ENCODE peak calls at places on chromosomes 6 and 20, in ten cellular contexts. One of them, this sample, is unnamed.

GRCh38 chr6:16947461-16948159 is 154.2 kb upstream of the STMND1 start:
- DNase-seq in heart left ventricle: no peak
- DNase-seq in pancreas: no peak
- DNase-seq in ovary: no peak
- DNase-seq in AG04450: peak; percentile 92
- DNase-seq in CD8-positive, alpha-beta T cell: no peak
- DNase-seq in stomach: no peak
- DNase-seq in mesendoderm: peak; percentile 93
- DNase-seq in tibial nerve: peak; percentile 43
- DNase-seq in coronary artery: no peak
- DNase-seq in this sample: no peak

GRCh38 chr20:58950603-58951002 is 30.5 kb upstream of the NELFCD start:
- DNase-seq in heart left ventricle: no peak
- DNase-seq in pancreas: no peak
- DNase-seq in ovary: no peak
- DNase-seq in AG04450: no peak
- DNase-seq in CD8-positive, alpha-beta T cell: no peak
- DNase-seq in stomach: no peak
- DNase-seq in mesendoderm: peak; percentile 13
- DNase-seq in tibial nerve: no peak
- DNase-seq in coronary artery: no peak
- DNase-seq in this sample: no peak

GRCh38 chr6:109695468-109695867 is 4.4 kb downstream of the FIG4 start:
- DNase-seq in heart left ventricle: no peak
- DNase-seq in pancreas: no peak
- DNase-seq in ovary: no peak
- DNase-seq in AG04450: no peak
- DNase-seq in CD8-positive, alpha-beta T cell: no peak
- DNase-seq in stomach: no peak
- DNase-seq in mesendoderm: peak; percentile 66
- DNase-seq in tibial nerve: no peak
- DNase-seq in coronary artery: no peak
- DNase-seq in this sample: no peak

GRCh38 chr6:11196511-11197174 is 35.8 kb downstream of the NEDD9 start:
- DNase-seq in heart left ventricle: no peak
- DNase-seq in pancreas: no peak
- DNase-seq in ovary: no peak
- DNase-seq in AG04450: no peak
- DNase-seq in CD8-positive, alpha-beta T cell: no peak
- DNase-seq in stomach: no peak
- DNase-seq in mesendoderm: peak; percentile 51
- DNase-seq in tibial nerve: no peak
- DNase-seq in coronary artery: no peak
- DNase-seq in this sample: no peak

GRCh38 chr6:13766201-13766634 is 48.1 kb downstream of the MCUR1 start:
- DNase-seq in heart left ventricle: no peak
- DNase-seq in pancreas: no peak
- DNase-seq in ovary: no peak
- DNase-seq in AG04450: no peak
- DNase-seq in CD8-positive, alpha-beta T cell: no peak
- DNase-seq in stomach: no peak
- DNase-seq in mesendoderm: no peak
- DNase-seq in tibial nerve: no peak
- DNase-seq in coronary artery: no peak
- DNase-seq in this sample: no peak

GRCh38 chr20:3010985-3011723 is 32.3 kb upstream of the GNRH2 start:
- DNase-seq in heart left ventricle: no peak
- DNase-seq in pancreas: no peak
- DNase-seq in ovary: no peak
- DNase-seq in AG04450: peak; percentile 11
- DNase-seq in CD8-positive, alpha-beta T cell: no peak
- DNase-seq in stomach: no peak
- DNase-seq in mesendoderm: no peak
- DNase-seq in tibial nerve: no peak
- DNase-seq in coronary artery: no peak
- DNase-seq in this sample: no peak

GRCh38 chr6:167703347-167703746 is 123.4 kb upstream of the AFDN start:
- DNase-seq in heart left ventricle: no peak
- DNase-seq in pancreas: no peak
- DNase-seq in ovary: no peak
- DNase-seq in AG04450: no peak
- DNase-seq in CD8-positive, alpha-beta T cell: no peak
- DNase-seq in stomach: no peak
- DNase-seq in mesendoderm: no peak
- DNase-seq in tibial nerve: no peak
- DNase-seq in coronary artery: peak; percentile 26
- DNase-seq in this sample: no peak

GRCh38 chr6:139161817-139162284 is 27.0 kb downstream of the HECA start:
- DNase-seq in heart left ventricle: no peak
- DNase-seq in pancreas: no peak
- DNase-seq in ovary: no peak
- DNase-seq in AG04450: no peak
- DNase-seq in CD8-positive, alpha-beta T cell: peak; percentile 68
- DNase-seq in stomach: no peak
- DNase-seq in mesendoderm: no peak
- DNase-seq in tibial nerve: no peak
- DNase-seq in coronary artery: no peak
- DNase-seq in this sample: no peak

GRCh38 chr6:138455746-138456392 is 43.4 kb downstream of the NHSL1 start:
- DNase-seq in heart left ventricle: no peak
- DNase-seq in pancreas: no peak
- DNase-seq in ovary: no peak
- DNase-seq in AG04450: no peak
- DNase-seq in CD8-positive, alpha-beta T cell: no peak
- DNase-seq in stomach: no peak
- DNase-seq in mesendoderm: no peak
- DNase-seq in tibial nerve: no peak
- DNase-seq in coronary artery: no peak
- DNase-seq in this sample: no peak

GRCh38 chr20:15278041-15278440 is 940.6 kb upstream of the FLRT3 start:
- DNase-seq in heart left ventricle: no peak
- DNase-seq in pancreas: no peak
- DNase-seq in ovary: no peak
- DNase-seq in AG04450: no peak
- DNase-seq in CD8-positive, alpha-beta T cell: no peak
- DNase-seq in stomach: no peak
- DNase-seq in mesendoderm: no peak
- DNase-seq in tibial nerve: no peak
- DNase-seq in coronary artery: no peak
- DNase-seq in this sample: no peak

GRCh38 chr20:20772492-20773047 is 60.1 kb upstream of the RALGAPA2 start:
- DNase-seq in heart left ventricle: no peak
- DNase-seq in pancreas: no peak
- DNase-seq in ovary: no peak
- DNase-seq in AG04450: no peak
- DNase-seq in CD8-positive, alpha-beta T cell: no peak
- DNase-seq in stomach: no peak
- DNase-seq in mesendoderm: no peak
- DNase-seq in tibial nerve: no peak
- DNase-seq in coronary artery: no peak
- DNase-seq in this sample: no peak

GRCh38 chr6:157714153-157714490 is 108.9 kb upstream of the SNX9 start:
- DNase-seq in heart left ventricle: no peak
- DNase-seq in pancreas: no peak
- DNase-seq in ovary: no peak
- DNase-seq in AG04450: no peak
- DNase-seq in CD8-positive, alpha-beta T cell: no peak
- DNase-seq in stomach: no peak
- DNase-seq in mesendoderm: peak; percentile 45
- DNase-seq in tibial nerve: no peak
- DNase-seq in coronary artery: no peak
- DNase-seq in this sample: no peak

GRCh38 chr6:93823489-93823888 is 404.1 kb upstream of the EPHA7 start:
- DNase-seq in heart left ventricle: no peak
- DNase-seq in pancreas: no peak
- DNase-seq in ovary: no peak
- DNase-seq in AG04450: no peak
- DNase-seq in CD8-positive, alpha-beta T cell: no peak
- DNase-seq in stomach: no peak
- DNase-seq in mesendoderm: no peak
- DNase-seq in tibial nerve: no peak
- DNase-seq in coronary artery: no peak
- DNase-seq in this sample: no peak

GRCh38 chr6:13367396-13367795 is 39.1 kb upstream of the TBC1D7 start:
- DNase-seq in heart left ventricle: no peak
- DNase-seq in pancreas: no peak
- DNase-seq in ovary: no peak
- DNase-seq in AG04450: no peak
- DNase-seq in CD8-positive, alpha-beta T cell: no peak
- DNase-seq in stomach: no peak
- DNase-seq in mesendoderm: no peak
- DNase-seq in tibial nerve: no peak
- DNase-seq in coronary artery: no peak
- DNase-seq in this sample: no peak

GRCh38 chr6:95091823-95092436 is 485.4 kb upstream of the MANEA start:
- DNase-seq in heart left ventricle: no peak
- DNase-seq in pancreas: no peak
- DNase-seq in ovary: no peak
- DNase-seq in AG04450: peak; percentile 16
- DNase-seq in CD8-positive, alpha-beta T cell: no peak
- DNase-seq in stomach: no peak
- DNase-seq in mesendoderm: peak; percentile 69
- DNase-seq in tibial nerve: no peak
- DNase-seq in coronary artery: no peak
- DNase-seq in this sample: no peak

DNA sequence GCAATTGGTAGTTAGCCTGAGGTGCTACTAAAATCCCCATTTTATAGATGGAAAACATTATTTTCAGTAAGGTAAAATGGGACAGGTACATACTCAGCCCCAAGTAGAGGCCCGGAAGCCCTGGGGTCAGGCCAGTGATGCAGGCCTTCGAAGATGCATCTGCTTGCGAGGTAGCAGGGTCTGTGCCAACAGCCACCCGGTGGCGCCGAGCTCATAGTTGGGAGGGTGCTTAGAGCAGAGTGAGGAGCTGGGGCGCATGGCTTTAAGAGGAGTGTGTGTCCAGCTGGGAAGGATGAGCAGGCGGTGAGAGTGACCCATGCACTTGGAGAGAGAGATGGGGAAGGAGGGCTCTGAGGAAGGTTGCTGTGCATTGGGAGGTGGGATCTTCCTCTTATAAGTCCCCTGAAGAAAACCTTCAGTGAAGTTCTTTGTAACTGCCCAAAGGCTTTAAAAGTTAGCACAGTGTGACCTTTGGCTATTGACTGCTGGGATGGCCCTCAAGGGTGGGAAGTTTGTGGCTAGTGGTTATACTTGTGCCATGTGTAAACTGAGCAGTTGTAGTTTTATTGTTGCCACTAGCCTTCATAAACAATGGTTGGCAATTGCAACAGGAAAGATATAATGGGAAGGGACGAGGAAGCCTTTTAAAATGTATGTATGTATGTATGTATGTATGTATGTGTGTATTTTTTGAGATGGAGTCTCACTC is 71.1 kb downstream of the TOX2 start:
- DNase-seq in heart left ventricle: no peak
- DNase-seq in pancreas: no peak
- DNase-seq in ovary: no peak
- DNase-seq in AG04450: no peak
- DNase-seq in CD8-positive, alpha-beta T cell: no peak
- DNase-seq in stomach: no peak
- DNase-seq in mesendoderm: no peak
- DNase-seq in tibial nerve: no peak
- DNase-seq in coronary artery: no peak
- DNase-seq in this sample: no peak
- H3K27ac ChIP-seq in heart left ventricle: no peak overlapping the region
- H3K27ac ChIP-seq in pancreas: no peak overlapping the region
- H3K27ac ChIP-seq in ovary: no peak overlapping the region
- H3K27ac ChIP-seq in AG04450: no peak overlapping the region
- H3K27ac ChIP-seq in CD8-positive, alpha-beta T cell: no peak overlapping the region
- H3K27ac ChIP-seq in stomach: no peak overlapping the region
- H3K27ac ChIP-seq in mesendoderm: no peak overlapping the region
- H3K27ac ChIP-seq in tibial nerve: no peak overlapping the region
- H3K27ac ChIP-seq in coronary artery: no peak overlapping the region
- H3K27ac ChIP-seq in this sample: no peak overlapping the region

GRCh38 chr6:151690768-151691562 is 116.5 kb upstream of the ESR1 start:
- DNase-seq in heart left ventricle: no peak
- DNase-seq in pancreas: no peak
- DNase-seq in ovary: no peak
- DNase-seq in AG04450: no peak
- DNase-seq in CD8-positive, alpha-beta T cell: no peak
- DNase-seq in stomach: no peak
- DNase-seq in mesendoderm: no peak
- DNase-seq in tibial nerve: peak; percentile 46
- DNase-seq in coronary artery: no peak
- DNase-seq in this sample: no peak
- H3K27ac ChIP-seq in heart left ventricle: peak overlapping the region; percentile 13
- H3K27ac ChIP-seq in pancreas: no peak overlapping the region
- H3K27ac ChIP-seq in ovary: peak overlapping the region; percentile 69
- H3K27ac ChIP-seq in AG04450: no peak overlapping the region
- H3K27ac ChIP-seq in CD8-positive, alpha-beta T cell: no peak overlapping the region
- H3K27ac ChIP-seq in stomach: peak overlapping the region; percentile 68
- H3K27ac ChIP-seq in mesendoderm: no peak overlapping the region
- H3K27ac ChIP-seq in tibial nerve: peak overlapping the region; percentile 48
- H3K27ac ChIP-seq in coronary artery: peak overlapping the region; percentile 78
- H3K27ac ChIP-seq in this sample: no peak overlapping the region

DNA sequence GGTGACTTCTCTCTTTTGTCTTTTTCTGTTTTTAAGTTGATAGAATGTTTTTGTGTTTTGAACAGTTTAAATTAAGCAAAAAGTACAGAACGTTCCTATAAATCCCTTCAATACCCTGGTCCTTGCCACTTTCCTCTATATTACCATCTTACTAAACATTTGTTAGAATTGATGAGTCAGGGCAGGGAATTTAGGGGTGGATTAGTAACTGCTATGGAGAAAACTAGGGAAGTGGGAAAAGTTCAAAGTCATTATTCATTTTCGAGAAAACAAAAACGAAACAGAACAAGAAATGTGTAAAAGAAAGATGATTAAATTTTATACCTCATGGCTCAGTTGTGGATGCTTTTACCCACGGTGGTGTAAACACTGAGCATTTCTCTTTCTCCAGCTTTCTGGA is 240.4 kb upstream of the SULF2 start:
- DNase-seq in heart left ventricle: no peak
- DNase-seq in pancreas: no peak
- DNase-seq in ovary: no peak
- DNase-seq in AG04450: no peak
- DNase-seq in CD8-positive, alpha-beta T cell: no peak
- DNase-seq in stomach: no peak
- DNase-seq in mesendoderm: no peak
- DNase-seq in tibial nerve: no peak
- DNase-seq in coronary artery: no peak
- DNase-seq in this sample: no peak
- H3K27ac ChIP-seq in heart left ventricle: no peak overlapping the region
- H3K27ac ChIP-seq in pancreas: no peak overlapping the region
- H3K27ac ChIP-seq in ovary: no peak overlapping the region
- H3K27ac ChIP-seq in AG04450: no peak overlapping the region
- H3K27ac ChIP-seq in CD8-positive, alpha-beta T cell: no peak overlapping the region
- H3K27ac ChIP-seq in stomach: peak overlapping the region; percentile 64
- H3K27ac ChIP-seq in mesendoderm: no peak overlapping the region
- H3K27ac ChIP-seq in tibial nerve: no peak overlapping the region
- H3K27ac ChIP-seq in coronary artery: no peak overlapping the region
- H3K27ac ChIP-seq in this sample: no peak overlapping the region

DNA sequence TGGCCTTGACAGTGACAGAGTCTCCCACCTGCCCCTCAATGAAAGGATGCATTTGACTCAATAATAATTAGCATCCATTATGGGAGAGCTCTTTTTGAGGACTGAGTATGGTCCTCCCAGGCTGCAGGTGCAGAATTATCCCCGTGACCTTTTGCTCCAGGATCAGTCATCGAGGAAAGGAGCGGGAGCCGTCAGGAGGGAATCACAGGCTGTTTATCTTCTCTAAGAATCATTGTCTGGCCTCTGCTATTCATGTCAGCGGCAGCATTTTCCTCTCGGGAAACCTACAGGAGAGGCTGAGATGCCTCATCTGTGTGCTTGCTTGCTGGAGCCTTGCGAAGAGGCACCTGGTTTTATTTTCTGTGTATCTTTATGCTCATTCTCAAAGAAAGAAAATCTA is 539.3 kb upstream of the MARCKS start:
- DNase-seq in heart left ventricle: no peak
- DNase-seq in pancreas: no peak
- DNase-seq in ovary: no peak
- DNase-seq in AG04450: no peak
- DNase-seq in CD8-positive, alpha-beta T cell: no peak
- DNase-seq in stomach: no peak
- DNase-seq in mesendoderm: no peak
- DNase-seq in tibial nerve: no peak
- DNase-seq in coronary artery: no peak
- DNase-seq in this sample: no peak
- H3K27ac ChIP-seq in heart left ventricle: no peak overlapping the region
- H3K27ac ChIP-seq in pancreas: no peak overlapping the region
- H3K27ac ChIP-seq in ovary: no peak overlapping the region
- H3K27ac ChIP-seq in AG04450: no peak overlapping the region
- H3K27ac ChIP-seq in CD8-positive, alpha-beta T cell: no peak overlapping the region
- H3K27ac ChIP-seq in stomach: no peak overlapping the region
- H3K27ac ChIP-seq in mesendoderm: no peak overlapping the region
- H3K27ac ChIP-seq in tibial nerve: no peak overlapping the region
- H3K27ac ChIP-seq in coronary artery: no peak overlapping the region
- H3K27ac ChIP-seq in this sample: no peak overlapping the region

This sample was measured in caudate nucleus.